ENCODE peak calls at places on chromosomes 3 and 15, in seven cellular contexts. L is HCT116, F is GM12878, Q is SK-N-SH, D is HepG2, V is H1, P is K562. B is an unnamed sample.

GRCh38 chr15:80401471-80401870 is 2.7 kb upstream of the ARNT2 start:
- DNase-seq in F (no peak), L (no peak), D (no peak), V (no peak), Q (no peak), P (no peak), B (no peak)

GRCh38 chr15:82122754-82123400 is 77.1 kb upstream of the MEX3B start:
- DNase-seq in F (no peak), D (no peak), V (peak; percentile 19), P (no peak), L (peak; percentile 58), Q (no peak), B (no peak)

GRCh38 chr3:161890147-161890625 is 393.6 kb downstream of the OTOL1 start:
- DNase-seq in V (no peak), D (no peak), P (no peak), F (no peak), Q (no peak), L (peak; percentile 44), B (peak; percentile 33)

GRCh38 chr3:198093082-198093679 is 133.2 kb downstream of the LMLN start:
- DNase-seq in Q (no peak), P (no peak), D (no peak), V (no peak), F (no peak), L (no peak), B (no peak)

GRCh38 chr3:139940622-139941021 is 5.6 kb downstream of the CLSTN2 start:
- DNase-seq in D (peak; percentile 56), P (no peak), Q (no peak), F (no peak), V (no peak), L (no peak), B (no peak)

GRCh38 chr3:16231983-16232382 is 32.8 kb downstream of the DPH3 start:
- DNase-seq in F (no peak), V (no peak), D (no peak), P (peak; percentile 31), L (no peak), Q (no peak), B (no peak)

GRCh38 chr15:27268923-27269322 is 297.9 kb downstream of the GABRG3 start:
- DNase-seq in Q (no peak), P (no peak), D (no peak), V (no peak), L (no peak), F (no peak), B (no peak)

GRCh38 chr15:83973816-83974215 is 261.8 kb upstream of the GOLGA6L4 start:
- DNase-seq in F (no peak), P (peak; percentile 43), D (peak; percentile 2), L (no peak), V (no peak), Q (peak; percentile 20), B (no peak)

GRCh38 chr3:115975353-115975752 is 352.0 kb downstream of the GAP43 start:
- DNase-seq in F (no peak), Q (no peak), V (no peak), L (no peak), D (peak; percentile 8), P (no peak), B (no peak)

GRCh38 chr15:69843927-69844326 is 253.8 kb downstream of the TLE3 start:
- DNase-seq in F (no peak), L (no peak), Q (no peak), P (no peak), V (no peak), D (no peak), B (no peak)

GRCh38 chr3:41190509-41191284 is 8.6 kb upstream of the CTNNB1 start:
- DNase-seq in D (peak; percentile 57), P (no peak), Q (no peak), F (no peak), V (no peak), L (no peak), B (no peak)

GRCh38 chr3:535566-536416 is 339.2 kb downstream of the CHL1 start:
- DNase-seq in L (no peak), P (no peak), Q (peak; percentile 70), F (no peak), D (no peak), V (peak; percentile 69), B (no peak)

GRCh38 chr15:72585659-72586058 is 68.8 kb upstream of the GOLGA6B start:
- DNase-seq in D (peak; percentile 7), F (no peak), Q (no peak), L (no peak), V (no peak), P (no peak), B (peak; percentile 38)

GRCh38 chr15:51672100-51672731 is 9.1 kb upstream of the SCG3 start:
- DNase-seq in F (no peak), D (no peak), P (peak; percentile 40), L (no peak), Q (no peak), V (no peak), B (no peak)

GRCh38 chr3:32202496-32202895 is 36.0 kb upstream of the CMTM8 start:
- DNase-seq in L (no peak), D (no peak), F (no peak), V (no peak), Q (no peak), P (no peak), B (no peak)

GRCh38 chr15:31328425-31328998 is 1.9 kb downstream of the KLF13 start:
- DNase-seq in F (no peak), P (peak; percentile 63), L (no peak), D (no peak), V (no peak), Q (peak; percentile 72), B (no peak)

GRCh38 chr3:67715911-67716310 is 61.5 kb upstream of the SUCLG2 start:
- DNase-seq in D (no peak), P (no peak), L (no peak), F (no peak), V (no peak), Q (no peak), B (no peak)

GRCh38 chr15:76253851-76254440 is 57.3 kb downstream of the ETFA start:
- DNase-seq in Q (no peak), F (no peak), P (no peak), V (no peak), L (no peak), D (no peak), B (no peak)

GRCh38 chr15:68900032-68900431 is 30.3 kb upstream of the SPESP1 start:
- DNase-seq in D (peak; percentile 52), F (no peak), P (no peak), L (no peak), V (no peak), Q (no peak), B (no peak)

GRCh38 chr15:88729581-88729980 is 73.7 kb upstream of the ACAN start:
- DNase-seq in V (no peak), F (no peak), D (no peak), L (no peak), P (no peak), Q (no peak), B (no peak)

DNA sequence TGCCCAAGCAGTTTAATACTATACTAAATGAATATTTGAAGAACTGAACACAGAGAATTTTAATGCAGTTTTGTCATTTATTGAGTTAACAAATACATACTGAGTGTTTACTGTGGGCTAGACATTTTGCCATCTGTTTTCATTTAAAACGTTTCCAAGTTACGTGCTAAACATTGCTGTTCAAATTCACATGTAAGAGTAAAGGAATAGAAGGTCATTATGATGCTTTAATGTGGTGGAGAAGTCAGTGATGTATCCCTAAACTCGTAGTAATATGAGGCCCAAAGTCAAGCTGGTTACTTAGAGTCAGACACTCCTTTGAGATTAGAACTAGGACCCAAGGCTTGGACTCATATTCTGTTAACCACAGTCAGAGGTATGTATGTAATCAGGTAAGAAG is 49.4 kb downstream of the CRYBG3 start:
- DNase-seq in D (no peak), F (no peak), V (no peak), P (no peak), Q (no peak), L (no peak), B (no peak)
- TF ChIP-seq JUND in D (no peak), F (no peak), V (no peak), P (no peak), Q (no peak), L (no peak), B (no peak)

DNA sequence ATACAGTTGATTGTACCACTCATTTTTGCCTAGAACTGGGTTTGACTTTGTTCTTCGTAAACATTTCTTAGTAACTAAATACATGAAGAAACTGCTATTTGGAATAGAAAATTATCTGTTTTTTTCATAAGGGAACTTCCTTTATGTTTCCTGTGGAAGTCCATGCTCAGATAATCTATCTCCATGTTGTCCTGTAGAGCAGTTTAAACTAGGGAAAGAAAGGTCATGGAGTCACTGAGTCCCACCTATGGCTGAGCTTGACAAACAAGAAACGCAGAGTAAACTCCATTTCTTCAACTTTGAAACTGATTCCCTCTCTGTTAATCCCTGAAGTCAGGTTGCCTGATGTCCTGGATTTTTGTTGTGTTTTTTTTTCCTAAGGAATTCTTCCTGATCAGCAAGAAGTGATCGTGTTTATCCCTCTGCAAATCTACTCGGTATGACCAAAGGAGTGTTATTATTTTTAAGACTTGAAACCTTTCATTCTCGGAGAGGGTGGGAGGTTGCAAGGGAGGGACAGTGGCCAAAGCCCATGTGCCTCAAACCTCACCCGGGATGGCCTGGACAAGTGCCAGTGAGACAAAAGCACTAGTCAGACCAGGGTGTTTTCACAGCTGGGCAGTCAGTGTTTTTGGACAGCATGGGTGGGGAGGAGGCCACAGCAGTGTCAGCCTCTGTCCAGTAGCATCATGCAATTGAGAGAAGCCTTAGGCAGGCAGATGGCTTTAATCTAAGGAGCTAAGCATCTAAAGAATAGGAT is 129.8 kb upstream of the PHLDB2 start:
- DNase-seq in V (no peak), D (no peak), L (no peak), P (no peak), Q (no peak), F (no peak), B (no peak)
- TF ChIP-seq JUND in V (no peak), D (no peak), L (no peak), P (no peak), Q (no peak), F (no peak), B (no peak)

DNA sequence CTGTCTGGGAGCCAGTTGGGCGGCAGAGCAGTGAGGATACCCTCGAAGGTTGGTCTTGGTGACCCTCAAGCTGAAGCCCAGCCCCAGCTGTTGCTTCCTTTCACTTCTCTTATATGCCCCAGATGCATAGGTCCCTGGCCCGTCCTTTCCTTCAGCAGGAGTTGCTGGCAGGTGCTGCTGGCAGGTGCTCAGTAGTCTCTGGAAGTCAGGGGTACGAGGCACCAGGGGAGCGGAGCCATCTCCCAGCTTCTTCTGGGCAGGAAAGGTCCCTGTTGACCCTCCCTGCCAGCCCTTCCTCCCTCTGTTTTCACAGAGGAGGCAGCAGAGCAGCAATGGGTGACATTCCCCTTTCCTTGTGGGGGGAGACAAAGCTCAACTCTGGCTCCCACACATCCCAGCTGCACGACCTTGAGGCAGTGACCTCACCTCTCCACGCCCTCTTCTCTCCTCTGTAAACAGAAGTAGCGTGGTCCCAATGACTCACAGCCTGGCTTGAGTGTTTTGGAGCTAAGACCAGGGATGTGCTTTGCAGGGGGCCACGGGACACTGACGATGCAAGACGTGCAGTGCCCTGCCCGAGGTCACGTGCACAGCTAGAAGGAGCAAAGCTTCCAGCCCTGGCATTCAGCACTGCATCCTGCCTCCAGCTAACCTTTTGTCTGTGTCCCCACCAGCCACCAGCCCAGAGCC is 49.6 kb downstream of the SLC6A6 start:
- DNase-seq in L (no peak), Q (no peak), V (no peak), F (no peak), D (peak; percentile 76), P (no peak), B (no peak)
- TF ChIP-seq JUND in L (no peak), Q (peak; percentile 56), V (no peak), F (no peak), D (peak; percentile 31), P (peak; percentile 42), B (no peak)

DNA sequence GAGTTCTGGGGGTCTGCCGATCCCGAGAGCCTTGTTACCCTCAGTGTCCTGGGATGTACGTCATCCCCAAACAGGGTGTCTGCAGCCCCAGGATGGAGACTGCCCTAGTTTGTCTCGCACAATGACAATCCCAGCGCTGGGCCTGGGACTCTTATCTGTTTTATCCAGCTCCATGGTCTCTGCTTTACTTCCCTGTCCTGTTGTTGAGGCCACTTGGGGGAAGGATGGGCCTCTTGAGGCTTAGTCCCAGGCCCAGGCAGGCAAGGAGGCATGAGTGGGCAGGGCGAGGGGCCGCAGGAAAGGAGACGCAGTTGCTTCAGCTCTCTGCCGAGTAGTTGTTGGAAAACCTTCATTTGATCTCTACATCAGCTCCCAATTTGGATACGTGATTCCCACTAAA is 17.4 kb downstream of the SMAD6 start:
- DNase-seq in Q (no peak), L (no peak), P (no peak), V (no peak), F (no peak), D (no peak), B (no peak)
- TF ChIP-seq JUND in Q (no peak), L (no peak), P (no peak), V (no peak), F (no peak), D (no peak), B (no peak)

B was measured in T47D.